ENCODE peak calls at places on chromosomes 2 and 18, in five cellular contexts. B, O, X, A and Q are unnamed samples.
A peak's percentile ranks its signal among the peaks of the same experiment; 100 is the strongest.

GRCh38 chr2:46535360-46535759 is 56.0 kb downstream of the TMEM247 start:
- ATAC-seq in B (peak; percentile 34), X (peak; percentile 51), O (peak; percentile 47), A (no peak), Q (no peak)

GRCh38 chr2:25169073-25169470 is 692 bp upstream of the POMC start:
- ATAC-seq in B (no peak), O (no peak), A (no peak), X (no peak), Q (no peak)

GRCh38 chr18:61882296-61883004 is 10.4 kb downstream of the RNF152 start:
- ATAC-seq in B (no peak), X (no peak), O (no peak), A (no peak), Q (peak; percentile 83)

GRCh38 chr2:85231952-85232351 is 95.8 kb downstream of the TGOLN2 start:
- ATAC-seq in B (no peak), O (no peak), X (no peak), A (no peak), Q (no peak)

GRCh38 chr2:239285071-239285931 is 115.5 kb downstream of the HDAC4 start:
- ATAC-seq in B (peak; percentile 27), X (peak; percentile 27), O (peak; percentile 84), A (no peak), Q (no peak)

GRCh38 chr2:240136671-240137292 is 677 bp upstream of the COPS9 start:
- ATAC-seq in O (no peak), A (peak; percentile 39), B (peak; percentile 25), X (no peak), Q (no peak)

GRCh38 chr18:45449761-45450227 is 165.5 kb upstream of the SLC14A2 start:
- ATAC-seq in B (peak; percentile 93), X (peak; percentile 59), A (no peak), O (no peak), Q (peak; percentile 86)

GRCh38 chr2:27914793-27915175 is 24.3 kb downstream of the BABAM2 start:
- ATAC-seq in B (no peak), A (no peak), O (no peak), X (no peak), Q (no peak)

GRCh38 chr2:15603948-15604347 is 12.3 kb downstream of the DDX1 start:
- ATAC-seq in B (no peak), X (no peak), A (no peak), O (no peak), Q (no peak)

GRCh38 chr2:14182227-14182946 is 450.1 kb upstream of the LRATD1 start:
- ATAC-seq in X (no peak), O (no peak), B (no peak), A (no peak), Q (no peak)

GRCh38 chr2:131041402-131042160 is 51.7 kb downstream of the FAM168B start:
- ATAC-seq in O (no peak), X (no peak), A (no peak), B (no peak), Q (no peak)

GRCh38 chr18:77590928-77591327 is 341.3 kb downstream of the GALR1 start:
- ATAC-seq in B (no peak), O (no peak), X (no peak), A (peak; percentile 26), Q (no peak)

GRCh38 chr2:240355001-240355891 is 80.2 kb upstream of the GPC1 start:
- ATAC-seq in B (peak; percentile 39), O (no peak), X (no peak), A (no peak), Q (no peak)

GRCh38 chr18:22505136-22505535 is 87.4 kb upstream of the CTAGE1 start:
- ATAC-seq in A (no peak), X (no peak), B (peak; percentile 37), O (no peak), Q (no peak)

GRCh38 chr18:23673725-23674124 is 11.0 kb upstream of the ANKRD29 start:
- ATAC-seq in A (no peak), O (no peak), B (no peak), X (no peak), Q (no peak)

GRCh38 chr18:9038277-9038871 is 64.1 kb upstream of the NDUFV2 start:
- ATAC-seq in O (no peak), A (no peak), B (no peak), X (no peak), Q (peak; percentile 90)

GRCh38 chr2:46018773-46019593 is 278.2 kb upstream of the EPAS1 start:
- ATAC-seq in B (no peak), X (no peak), A (no peak), O (peak; percentile 51), Q (no peak)

GRCh38 chr18:45268583-45268982 is 346.7 kb upstream of the SLC14A2 start:
- ATAC-seq in O (no peak), B (no peak), X (no peak), A (no peak), Q (no peak)

GRCh38 chr2:39547811-39548719 is 111.0 kb upstream of the MAP4K3 start:
- ATAC-seq in X (no peak), A (no peak), O (no peak), B (no peak), Q (no peak)

GRCh38 chr2:162113771-162114168 is 38.3 kb downstream of the GCG start:
- ATAC-seq in O (peak; percentile 84), B (peak; percentile 93), A (no peak), X (peak; percentile 44), Q (no peak)

GRCh38 chr2:221034026-221034701 is 537.9 kb downstream of the EPHA4 start:
- ATAC-seq in B (no peak), X (no peak), O (no peak), A (no peak), Q (no peak)

GRCh38 chr18:11987527-11987926 is 6.2 kb downstream of the IMPA2 start:
- ATAC-seq in B (peak; percentile 71), O (no peak), A (no peak), X (peak; percentile 58), Q (no peak)

GRCh38 chr2:228599297-228599696 is 417.8 kb upstream of the SPHKAP start:
- ATAC-seq in X (no peak), B (no peak), O (no peak), A (no peak), Q (no peak)

GRCh38 chr2:98608962-98609604 is 694 bp downstream of the UNC50 start:
- ATAC-seq in O (peak; percentile 43), X (no peak), A (no peak), B (peak; percentile 67), Q (peak; percentile 49)